ENCODE peak calls at places on chromosome 19, in nine cellular contexts. One of them, this sample, is unnamed.
A peak's percentile ranks its signal among the peaks of the same experiment; 100 is the strongest.

GRCh38 chr19:43662487-43662886 is 7.5 kb downstream of the PLAUR start:
- DNase-seq in mesothelial cell of epicardium: no peak
- DNase-seq in brain microvascular endothelial cell: no peak
- DNase-seq in stomach: no peak
- DNase-seq in Calu3: peak; percentile 20
- DNase-seq in ovary: no peak
- DNase-seq in fibroblast of pulmonary artery: peak; percentile 30
- DNase-seq in psoas muscle: no peak
- DNase-seq in heart right ventricle: no peak
- DNase-seq in this sample: no peak

GRCh38 chr19:32464279-32464678 is 58.7 kb downstream of the DPY19L3 start:
- DNase-seq in mesothelial cell of epicardium: no peak
- DNase-seq in brain microvascular endothelial cell: no peak
- DNase-seq in stomach: no peak
- DNase-seq in Calu3: no peak
- DNase-seq in ovary: no peak
- DNase-seq in fibroblast of pulmonary artery: peak; percentile 36
- DNase-seq in psoas muscle: no peak
- DNase-seq in heart right ventricle: no peak
- DNase-seq in this sample: no peak

GRCh38 chr19:58296086-58296485 is 9.1 kb upstream of the ERVK3-1 start:
- DNase-seq in mesothelial cell of epicardium: no peak
- DNase-seq in brain microvascular endothelial cell: no peak
- DNase-seq in stomach: no peak
- DNase-seq in Calu3: no peak
- DNase-seq in ovary: no peak
- DNase-seq in fibroblast of pulmonary artery: no peak
- DNase-seq in psoas muscle: no peak
- DNase-seq in heart right ventricle: no peak
- DNase-seq in this sample: no peak

GRCh38 chr19:38559428-38560401 is 58.0 kb downstream of the MAP4K1 start:
- DNase-seq in mesothelial cell of epicardium: no peak
- DNase-seq in brain microvascular endothelial cell: no peak
- DNase-seq in stomach: no peak
- DNase-seq in Calu3: no peak
- DNase-seq in ovary: no peak
- DNase-seq in fibroblast of pulmonary artery: no peak
- DNase-seq in psoas muscle: peak; percentile 17
- DNase-seq in heart right ventricle: no peak
- DNase-seq in this sample: no peak

GRCh38 chr19:43847884-43848283 is 20.8 kb downstream of the ZNF283 start:
- DNase-seq in mesothelial cell of epicardium: no peak
- DNase-seq in brain microvascular endothelial cell: no peak
- DNase-seq in stomach: no peak
- DNase-seq in Calu3: no peak
- DNase-seq in ovary: no peak
- DNase-seq in fibroblast of pulmonary artery: no peak
- DNase-seq in psoas muscle: no peak
- DNase-seq in heart right ventricle: no peak
- DNase-seq in this sample: no peak

GRCh38 chr19:47673426-47673825 is 39.8 kb upstream of the EHD2 start:
- DNase-seq in mesothelial cell of epicardium: no peak
- DNase-seq in brain microvascular endothelial cell: no peak
- DNase-seq in stomach: no peak
- DNase-seq in Calu3: no peak
- DNase-seq in ovary: no peak
- DNase-seq in fibroblast of pulmonary artery: no peak
- DNase-seq in psoas muscle: peak; percentile 41
- DNase-seq in heart right ventricle: no peak
- DNase-seq in this sample: no peak

GRCh38 chr19:35134601-35135091 is at the start of gene LGI4:
- DNase-seq in mesothelial cell of epicardium: no peak
- DNase-seq in brain microvascular endothelial cell: no peak
- DNase-seq in stomach: no peak
- DNase-seq in Calu3: no peak
- DNase-seq in ovary: no peak
- DNase-seq in fibroblast of pulmonary artery: no peak
- DNase-seq in psoas muscle: peak; percentile 63
- DNase-seq in heart right ventricle: no peak
- DNase-seq in this sample: no peak

GRCh38 chr19:39170398-39171231 is 26.1 kb upstream of the NCCRP1 start:
- DNase-seq in mesothelial cell of epicardium: no peak
- DNase-seq in brain microvascular endothelial cell: no peak
- DNase-seq in stomach: no peak
- DNase-seq in Calu3: no peak
- DNase-seq in ovary: no peak
- DNase-seq in fibroblast of pulmonary artery: no peak
- DNase-seq in psoas muscle: no peak
- DNase-seq in heart right ventricle: no peak
- DNase-seq in this sample: no peak

GRCh38 chr19:34179066-34179465 is 6.8 kb downstream of the LSM14A start:
- DNase-seq in mesothelial cell of epicardium: no peak
- DNase-seq in brain microvascular endothelial cell: no peak
- DNase-seq in stomach: no peak
- DNase-seq in Calu3: no peak
- DNase-seq in ovary: no peak
- DNase-seq in fibroblast of pulmonary artery: no peak
- DNase-seq in psoas muscle: no peak
- DNase-seq in heart right ventricle: no peak
- DNase-seq in this sample: no peak

DNA sequence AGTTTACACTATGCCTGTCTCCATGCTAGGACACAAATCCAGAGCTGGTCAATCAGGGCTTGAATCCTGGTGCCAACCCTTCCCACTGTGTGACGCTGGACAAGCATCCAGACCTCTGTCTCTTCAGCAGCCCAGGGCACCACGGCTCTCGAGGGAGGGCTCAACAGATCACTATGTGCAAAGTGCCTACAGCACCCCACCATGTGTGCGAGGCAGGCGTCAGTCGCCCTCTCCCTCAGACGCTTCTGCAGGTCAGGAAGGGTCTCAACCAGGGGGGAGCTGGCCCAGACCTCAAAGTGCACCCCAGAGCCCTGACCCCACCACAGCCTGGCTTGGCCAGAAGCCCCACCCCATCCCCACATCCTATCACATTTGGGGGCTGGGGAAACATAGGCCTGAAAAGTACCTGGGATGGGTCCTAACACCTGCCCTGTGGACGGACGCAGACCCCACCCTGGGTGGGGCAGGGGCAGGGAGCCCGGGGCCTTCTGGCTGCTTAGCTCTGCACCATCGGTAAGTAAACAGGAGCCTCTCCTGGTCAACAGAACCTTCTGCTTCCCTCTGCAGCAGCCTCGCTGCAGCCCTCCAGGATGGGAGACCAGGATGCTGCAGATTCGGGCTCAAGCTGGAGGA is 2.9 kb upstream of the C2CD4C start:
- DNase-seq in mesothelial cell of epicardium: no peak
- DNase-seq in brain microvascular endothelial cell: no peak
- DNase-seq in stomach: no peak
- DNase-seq in Calu3: no peak
- DNase-seq in ovary: no peak
- DNase-seq in fibroblast of pulmonary artery: no peak
- DNase-seq in psoas muscle: peak; percentile 40
- DNase-seq in heart right ventricle: no peak
- DNase-seq in this sample: no peak
- TF ChIP-seq CTCF in mesothelial cell of epicardium: no peak
- TF ChIP-seq CTCF in brain microvascular endothelial cell: no peak
- TF ChIP-seq CTCF in stomach: no peak
- TF ChIP-seq CTCF in Calu3: no peak
- TF ChIP-seq CTCF in ovary: no peak
- TF ChIP-seq CTCF in fibroblast of pulmonary artery: no peak
- TF ChIP-seq CTCF in psoas muscle: no peak
- TF ChIP-seq CTCF in heart right ventricle: no peak
- TF ChIP-seq CTCF in this sample: no peak

DNA sequence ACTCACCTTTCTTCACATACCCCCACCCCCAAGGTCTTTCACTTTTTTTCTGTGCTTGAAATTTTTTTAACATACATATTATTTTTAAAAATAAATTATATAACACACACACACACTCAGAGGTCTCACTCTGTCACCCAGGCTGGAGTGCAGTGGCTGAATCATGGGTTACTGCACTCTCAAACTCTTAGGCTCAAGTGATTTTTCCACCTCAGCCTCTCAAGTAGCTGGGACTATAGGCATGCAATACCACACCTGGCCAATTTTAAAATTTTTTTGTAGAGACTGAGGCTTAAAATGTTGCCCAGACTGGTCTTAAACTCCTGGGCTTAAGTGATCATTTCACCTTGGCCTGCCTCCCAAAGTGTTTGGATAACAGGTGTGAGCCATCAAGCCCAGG is 32.9 kb upstream of the ZNF429 start:
- DNase-seq in mesothelial cell of epicardium: no peak
- DNase-seq in brain microvascular endothelial cell: no peak
- DNase-seq in stomach: no peak
- DNase-seq in Calu3: no peak
- DNase-seq in ovary: no peak
- DNase-seq in fibroblast of pulmonary artery: no peak
- DNase-seq in psoas muscle: no peak
- DNase-seq in heart right ventricle: no peak
- DNase-seq in this sample: no peak
- TF ChIP-seq CTCF in mesothelial cell of epicardium: no peak
- TF ChIP-seq CTCF in brain microvascular endothelial cell: no peak
- TF ChIP-seq CTCF in stomach: no peak
- TF ChIP-seq CTCF in Calu3: no peak
- TF ChIP-seq CTCF in ovary: no peak
- TF ChIP-seq CTCF in fibroblast of pulmonary artery: no peak
- TF ChIP-seq CTCF in psoas muscle: no peak
- TF ChIP-seq CTCF in heart right ventricle: no peak
- TF ChIP-seq CTCF in this sample: no peak

DNA sequence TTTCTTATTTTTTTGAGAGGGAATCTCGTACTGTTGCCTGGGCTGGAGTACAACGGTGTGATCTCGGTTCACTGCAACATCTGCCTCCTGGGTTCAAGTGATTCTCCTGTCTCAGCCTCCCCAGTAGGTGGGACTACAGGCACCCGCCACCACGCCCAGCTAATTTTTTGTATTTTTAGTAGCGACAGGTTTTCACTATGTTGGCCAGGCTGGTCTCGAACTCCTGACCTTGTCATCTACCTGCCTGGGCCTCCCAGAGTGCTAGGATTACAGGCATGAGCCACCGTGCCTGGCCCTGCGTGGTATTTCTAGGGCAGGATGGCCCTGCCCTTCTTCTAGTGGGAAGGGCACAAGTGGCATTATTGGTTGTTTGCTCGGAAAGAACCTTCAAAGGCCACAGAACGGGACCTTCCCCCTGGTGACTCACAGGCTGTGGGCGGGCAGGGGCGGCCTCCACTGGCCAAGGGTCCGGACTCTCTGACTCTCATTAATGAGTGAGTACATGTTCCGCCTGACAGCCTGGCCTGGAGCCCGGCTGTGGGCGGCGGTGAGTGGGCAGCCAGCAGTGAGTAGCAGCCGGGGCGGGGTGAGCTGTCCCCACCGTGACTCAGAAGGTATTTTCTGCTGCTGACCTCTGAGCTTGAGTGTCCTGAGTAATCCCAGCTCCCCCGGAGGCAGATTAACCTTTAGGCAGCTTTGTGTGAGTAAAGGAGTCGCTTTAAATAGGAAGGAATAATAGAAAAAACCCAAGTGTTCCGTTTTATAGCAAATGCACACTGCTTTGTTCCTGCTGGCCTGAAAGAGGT is 5.1 kb downstream of the DOT1L start:
- DNase-seq in mesothelial cell of epicardium: no peak
- DNase-seq in brain microvascular endothelial cell: peak; percentile 98
- DNase-seq in stomach: peak; percentile 96
- DNase-seq in Calu3: peak; percentile 94
- DNase-seq in ovary: peak; percentile 91
- DNase-seq in fibroblast of pulmonary artery: peak; percentile 97
- DNase-seq in psoas muscle: peak; percentile 99
- DNase-seq in heart right ventricle: peak; percentile 96
- DNase-seq in this sample: peak; percentile 74
- TF ChIP-seq CTCF in mesothelial cell of epicardium: no peak
- TF ChIP-seq CTCF in brain microvascular endothelial cell: no peak
- TF ChIP-seq CTCF in stomach: no peak
- TF ChIP-seq CTCF in Calu3: no peak
- TF ChIP-seq CTCF in ovary: no peak
- TF ChIP-seq CTCF in fibroblast of pulmonary artery: no peak
- TF ChIP-seq CTCF in psoas muscle: no peak
- TF ChIP-seq CTCF in heart right ventricle: no peak
- TF ChIP-seq CTCF in this sample: no peak

GRCh38 chr19:45189971-45190370 is 11.4 kb downstream of the BLOC1S3 start:
- DNase-seq in mesothelial cell of epicardium: no peak
- DNase-seq in brain microvascular endothelial cell: no peak
- DNase-seq in stomach: no peak
- DNase-seq in Calu3: no peak
- DNase-seq in ovary: no peak
- DNase-seq in fibroblast of pulmonary artery: no peak
- DNase-seq in psoas muscle: no peak
- DNase-seq in heart right ventricle: no peak
- DNase-seq in this sample: no peak

GRCh38 chr19:45191324-45191845 is 12.8 kb downstream of the BLOC1S3 start:
- DNase-seq in mesothelial cell of epicardium: no peak
- DNase-seq in brain microvascular endothelial cell: no peak
- DNase-seq in stomach: no peak
- DNase-seq in Calu3: no peak
- DNase-seq in ovary: no peak
- DNase-seq in fibroblast of pulmonary artery: no peak
- DNase-seq in psoas muscle: no peak
- DNase-seq in heart right ventricle: no peak
- DNase-seq in this sample: no peak

GRCh38 chr19:45186509-45187334 is 8.1 kb downstream of the BLOC1S3 start:
- DNase-seq in mesothelial cell of epicardium: no peak
- DNase-seq in brain microvascular endothelial cell: peak; percentile 44
- DNase-seq in stomach: no peak
- DNase-seq in Calu3: no peak
- DNase-seq in ovary: no peak
- DNase-seq in fibroblast of pulmonary artery: no peak
- DNase-seq in psoas muscle: no peak
- DNase-seq in heart right ventricle: no peak
- DNase-seq in this sample: no peak

GRCh38 chr19:45184115-45184514 is 5.5 kb downstream of the BLOC1S3 start:
- DNase-seq in mesothelial cell of epicardium: no peak
- DNase-seq in brain microvascular endothelial cell: no peak
- DNase-seq in stomach: no peak
- DNase-seq in Calu3: no peak
- DNase-seq in ovary: no peak
- DNase-seq in fibroblast of pulmonary artery: no peak
- DNase-seq in psoas muscle: no peak
- DNase-seq in heart right ventricle: no peak
- DNase-seq in this sample: no peak

DNA sequence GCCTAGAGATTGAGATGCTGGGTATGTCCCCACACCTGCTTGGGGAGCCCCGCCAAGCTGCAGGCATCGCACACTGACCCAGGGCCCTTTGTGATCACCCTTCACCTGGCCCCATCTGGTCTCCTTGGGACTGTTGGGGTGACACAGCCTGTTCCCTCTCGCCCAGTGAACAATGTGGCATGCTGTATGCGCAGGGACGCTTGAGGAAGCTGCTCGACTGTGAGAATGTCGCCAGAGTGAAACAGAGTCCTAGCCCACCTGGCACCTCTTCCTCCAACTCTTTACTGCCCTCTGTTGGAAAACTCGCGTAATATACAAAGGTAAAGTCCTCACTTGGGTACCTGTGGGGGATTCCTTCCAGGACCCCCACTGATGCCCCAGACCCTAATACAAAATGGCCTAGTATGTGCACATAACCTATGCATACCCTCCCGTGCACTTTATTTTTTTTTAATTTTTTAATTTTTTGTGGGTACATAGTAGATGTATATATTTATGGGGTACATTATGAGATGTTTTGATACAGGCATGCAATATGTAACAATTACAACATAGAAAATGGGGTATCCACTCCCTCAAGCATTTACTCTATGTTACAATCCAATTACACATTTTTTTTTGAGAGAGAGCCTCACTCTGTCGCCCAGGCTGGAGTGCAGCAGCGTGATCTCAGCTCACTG is 9.0 kb downstream of the BLOC1S3 start:
- DNase-seq in mesothelial cell of epicardium: no peak
- DNase-seq in brain microvascular endothelial cell: no peak
- DNase-seq in stomach: no peak
- DNase-seq in Calu3: peak; percentile 27
- DNase-seq in ovary: no peak
- DNase-seq in fibroblast of pulmonary artery: peak; percentile 17
- DNase-seq in psoas muscle: no peak
- DNase-seq in heart right ventricle: no peak
- DNase-seq in this sample: peak; percentile 27
- TF ChIP-seq CTCF in mesothelial cell of epicardium: peak; percentile 65
- TF ChIP-seq CTCF in brain microvascular endothelial cell: peak; percentile 64
- TF ChIP-seq CTCF in stomach: peak; percentile 16
- TF ChIP-seq CTCF in Calu3: peak; percentile 81
- TF ChIP-seq CTCF in ovary: no peak
- TF ChIP-seq CTCF in fibroblast of pulmonary artery: peak; percentile 53
- TF ChIP-seq CTCF in psoas muscle: peak; percentile 52
- TF ChIP-seq CTCF in heart right ventricle: peak; percentile 62
- TF ChIP-seq CTCF in this sample: no peak

This sample was measured in activated B cell treated with CpG ODN at 0.5 μM for 24 hours.